ENCODE peak calls at places on chromosomes 5 and 9, in seven cellular contexts. H is HL-60, S is ovary, Q is keratinocyte, G is H1, C is Caco-2, P is left ventricle myocardium inferior. W is an unnamed sample.
A peak's percentile ranks its signal among the peaks of the same experiment; 100 is the strongest.

GRCh38 chr9:76887003-76887821 is 18.7 kb downstream of the PRUNE2 start:
- DNase-seq in S (no peak), P (no peak), Q (no peak), C (no peak), G (no peak), H (no peak), W (no peak)

GRCh38 chr9:130997925-130998595 is 10.9 kb upstream of the LAMC3 start:
- DNase-seq in C (peak; percentile 83), P (peak; percentile 68), H (peak; percentile 61), G (peak; percentile 67), S (peak; percentile 52), Q (peak; percentile 32), W (no peak)

GRCh38 chr9:121120386-121120785 is 45.6 kb downstream of the CNTRL start:
- DNase-seq in P (no peak), H (peak; percentile 22), G (no peak), S (no peak), C (no peak), Q (no peak), W (no peak)

GRCh38 chr9:8365029-8365428 is 565.5 kb upstream of the DMAC1 start:
- DNase-seq in P (no peak), Q (no peak), G (no peak), S (no peak), H (no peak), C (no peak), W (peak; percentile 48)

GRCh38 chr9:92706218-92706940 is 36.4 kb upstream of the IPPK start:
- DNase-seq in H (no peak), C (peak; percentile 30), S (no peak), G (no peak), P (no peak), Q (no peak), W (no peak)

GRCh38 chr9:99753436-99753835 is 68.2 kb upstream of the NR4A3 start:
- DNase-seq in P (no peak), G (no peak), C (no peak), H (no peak), Q (peak; percentile 74), S (no peak), W (peak; percentile 51)

GRCh38 chr5:145906401-145906800 is 30.0 kb upstream of the SH3RF2 start:
- DNase-seq in P (no peak), H (no peak), G (no peak), C (no peak), S (no peak), Q (no peak), W (no peak)

GRCh38 chr9:125985142-125985997 is 238.2 kb downstream of the PBX3 start:
- DNase-seq in S (no peak), G (no peak), H (no peak), P (no peak), Q (no peak), C (no peak), W (no peak)

GRCh38 chr5:179060116-179061008 is at the start of gene ZNF354C:
- DNase-seq in G (peak; percentile 33), P (peak; percentile 92), S (peak; percentile 93), C (no peak), Q (peak; percentile 2), H (peak; percentile 15), W (peak; percentile 42)

GRCh38 chr9:88781500-88782391 is 209.5 kb upstream of the S1PR3 start:
- DNase-seq in G (peak; percentile 13), P (peak; percentile 49), S (peak; percentile 54), H (peak; percentile 57), C (no peak), Q (no peak), W (no peak)

GRCh38 chr9:16575878-16576245 is 294.6 kb downstream of the BNC2 start:
- DNase-seq in G (no peak), P (no peak), C (no peak), H (no peak), S (no peak), Q (no peak), W (no peak)

GRCh38 chr5:6763191-6763590 is 50.0 kb downstream of the TENT4A start:
- DNase-seq in S (no peak), H (no peak), Q (no peak), G (no peak), C (no peak), P (no peak), W (no peak)

GRCh38 chr9:95771556-95772280 is 103.8 kb upstream of the ERCC6L2 start:
- DNase-seq in H (no peak), S (peak; percentile 80), P (no peak), Q (no peak), G (no peak), C (peak; percentile 56), W (no peak)

GRCh38 chr9:76610009-76610352 is 151.0 kb downstream of the GCNT1 start:
- DNase-seq in Q (no peak), H (peak; percentile 54), C (no peak), P (peak; percentile 81), G (no peak), S (no peak), W (no peak)

GRCh38 chr5:127506616-127507015 is 10.8 kb upstream of the PRRC1 start:
- DNase-seq in S (no peak), G (no peak), Q (no peak), C (no peak), H (no peak), P (no peak), W (no peak)

GRCh38 chr5:59287361-59287760 is 606.2 kb downstream of the PDE4D start:
- DNase-seq in Q (no peak), P (no peak), S (no peak), H (no peak), C (no peak), G (no peak), W (no peak)

GRCh38 chr9:92726348-92726747 is 38.3 kb downstream of the BICD2 start:
- DNase-seq in G (no peak), P (no peak), S (no peak), H (no peak), Q (no peak), C (no peak), W (no peak)

DNA sequence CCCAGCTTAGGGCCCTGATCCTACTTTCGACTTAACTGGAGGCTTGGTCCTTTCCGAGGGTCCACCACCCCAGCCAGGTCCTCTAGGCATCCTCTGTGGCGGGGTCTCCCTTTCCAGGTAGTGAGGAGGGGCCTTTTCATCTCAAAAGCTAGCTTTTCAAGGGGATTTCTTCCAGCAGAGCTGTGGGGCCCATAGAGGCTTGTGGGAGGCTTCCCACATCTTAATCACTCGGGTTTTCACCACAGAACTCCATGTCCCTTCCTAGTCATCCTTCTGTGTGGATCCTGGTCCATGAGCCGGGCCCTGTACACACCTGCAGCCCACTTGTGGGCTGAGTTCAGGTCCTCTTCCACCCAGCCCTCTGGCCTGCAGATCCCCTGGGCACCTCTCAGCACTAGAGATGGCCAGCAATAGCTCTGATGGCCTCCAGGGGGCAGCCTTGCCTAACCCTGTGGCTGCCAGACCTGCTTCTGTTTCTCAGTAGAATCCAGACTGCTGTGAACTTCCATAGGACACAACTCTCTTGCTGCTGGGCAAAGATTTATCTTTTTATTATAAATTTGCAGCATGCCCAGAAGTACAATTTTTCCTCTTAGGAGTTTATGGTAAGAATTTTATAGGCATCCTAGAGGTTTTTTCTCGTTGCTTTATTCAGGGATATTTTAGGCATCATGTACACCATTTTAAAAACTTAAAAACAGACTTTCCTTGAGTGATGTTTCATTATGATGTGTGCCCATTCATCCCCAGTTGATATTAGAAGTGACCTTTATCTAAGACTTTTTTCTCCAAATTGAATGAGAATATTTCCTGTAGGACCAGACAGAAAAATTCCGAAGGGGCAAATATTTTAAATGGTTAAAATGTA is 208.9 kb downstream of the TRIO start:
- DNase-seq in C (peak; percentile 66), H (peak; percentile 26), P (peak; percentile 66), S (peak; percentile 78), G (peak; percentile 38), Q (no peak), W (peak; percentile 21)
- H3K4me3 ChIP-seq in C (no peak overlapping the region), H (no peak overlapping the region), P (no peak overlapping the region), S (no peak overlapping the region), G (no peak overlapping the region), Q (no peak overlapping the region), W (no peak overlapping the region)

GRCh38 chr5:89470658-89471057 is 587.7 kb upstream of the MEF2C start:
- DNase-seq in S (no peak), Q (no peak), H (no peak), P (no peak), G (no peak), C (no peak), W (no peak)
- TF ChIP-seq CTCF in S (no peak), Q (no peak), H (no peak), P (no peak), G (no peak), C (no peak), W (no peak)

GRCh38 chr5:174606646-174607045 is 117.7 kb upstream of the MSX2 start:
- DNase-seq in G (no peak), C (no peak), S (no peak), Q (no peak), P (no peak), H (no peak), W (no peak)

GRCh38 chr5:174606153-174606552 is 118.2 kb upstream of the MSX2 start:
- DNase-seq in H (no peak), Q (no peak), S (no peak), P (no peak), G (no peak), C (no peak), W (no peak)

GRCh38 chr5:174607205-174607604 is 117.2 kb upstream of the MSX2 start:
- DNase-seq in G (no peak), H (no peak), C (no peak), S (no peak), Q (no peak), P (no peak), W (no peak)

GRCh38 chr5:174599992-174600391 is 124.4 kb upstream of the MSX2 start:
- DNase-seq in S (no peak), G (peak; percentile 29), C (peak; percentile 55), P (no peak), H (no peak), Q (no peak), W (no peak)

DNA sequence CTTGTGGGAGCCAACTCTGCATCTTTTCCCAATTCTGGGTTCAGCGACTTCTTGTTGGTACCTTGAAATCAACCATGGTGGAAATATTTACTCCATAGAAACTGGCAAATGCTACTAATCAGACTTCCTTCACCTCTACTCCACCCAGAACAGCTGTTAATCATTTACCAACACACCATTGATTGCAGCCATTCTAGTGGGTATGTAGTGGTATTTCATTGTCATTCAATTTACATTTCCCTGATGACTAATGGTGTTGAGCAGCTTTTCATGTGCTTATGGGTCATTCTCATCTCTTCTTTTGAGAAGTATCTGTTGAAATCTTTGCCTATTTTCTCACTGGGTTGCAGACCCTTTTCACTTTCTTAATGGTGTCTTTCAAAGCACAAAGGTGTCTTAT is 122.4 kb upstream of the MSX2 start:
- DNase-seq in H (no peak), P (no peak), C (peak; percentile 71), S (no peak), Q (no peak), G (peak; percentile 10), W (peak; percentile 65)
- H3K27me3 ChIP-seq in H (peaks cover 6% of the 10 kb centered on the region), P (peaks cover 98% of the 10 kb centered on the region), C (no peaks in the 10 kb centered on the region), S (no peaks in the 10 kb centered on the region), Q (peaks cover 6% of the 10 kb centered on the region), G (no peaks in the 10 kb centered on the region), W (no peaks in the 10 kb centered on the region)

DNA sequence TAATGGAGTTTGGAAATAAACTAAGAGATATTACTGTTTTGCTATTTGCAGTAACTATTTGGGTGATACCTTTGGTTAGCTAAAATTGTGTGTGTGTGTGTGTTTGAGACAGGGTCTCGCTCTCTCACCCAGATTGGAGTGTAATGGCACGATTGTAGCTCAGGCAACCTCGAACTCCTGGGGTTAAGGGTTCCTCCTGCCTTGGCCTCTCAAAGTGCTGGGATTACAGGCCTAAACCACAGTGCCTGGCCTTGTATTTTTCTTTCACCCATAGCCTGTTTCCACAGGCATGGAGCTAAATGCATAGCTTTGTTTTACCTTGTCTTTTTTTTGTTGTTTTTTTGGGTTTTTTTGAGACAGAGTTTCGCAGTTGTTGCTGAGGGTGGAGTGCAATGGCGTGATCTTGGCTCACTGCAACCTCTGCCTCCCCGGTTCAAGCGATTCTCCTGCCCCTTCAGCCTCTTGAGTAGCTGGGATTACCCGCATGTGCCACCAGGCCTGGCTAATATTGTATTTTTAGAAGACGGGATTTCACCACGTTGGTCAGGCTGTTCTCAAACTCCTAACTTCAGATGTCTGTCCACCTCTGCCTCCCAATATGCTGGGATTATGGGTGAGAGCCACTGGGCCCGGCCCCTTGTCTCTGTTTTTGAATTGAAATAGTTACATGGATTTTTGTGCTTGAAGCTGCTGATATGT is 5.6 kb downstream of the GPBP1 start:
- DNase-seq in C (no peak), Q (no peak), S (no peak), G (no peak), P (no peak), H (no peak), W (no peak)
- H3K4me3 ChIP-seq in C (no peak overlapping the region), Q (peak overlapping the region; percentile 16), S (peak overlapping the region; percentile 96), G (peak overlapping the region; percentile 26), P (peak overlapping the region; percentile 87), H (peak overlapping the region; percentile 62), W (no peak overlapping the region)